ENCODE peak calls at places on chromosomes 11 and 22, in six cellular contexts. N, Y, P, U, S and I are unnamed samples. For H3K4me1, the result is how much of the 10 kb centered on the place peaks cover.

GRCh38 chr11:122108192-122108799 is 7.7 kb downstream of the BLID start:
- DNase-seq in Y (no peak), U (peak), S (no peak), P (peak), N (no peak), I (peak)

GRCh38 chr11:110251837-110252236 is 44.6 kb downstream of the RDX start:
- DNase-seq in U (no peak), P (peak), Y (no peak), N (no peak), S (no peak), I (no peak)

GRCh38 chr11:93213622-93214021 is 15.8 kb upstream of the SLC36A4 start:
- DNase-seq in Y (no peak), U (no peak), P (no peak), N (no peak), S (no peak), I (no peak)

GRCh38 chr11:17585911-17586695 is 39.0 kb downstream of the OTOG start:
- DNase-seq in N (no peak), P (no peak), S (no peak), Y (no peak), U (no peak), I (no peak)

GRCh38 chr11:29518389-29519174 is 498.2 kb downstream of the KCNA4 start:
- DNase-seq in U (no peak), P (no peak), Y (no peak), S (no peak), N (no peak), I (no peak)

GRCh38 chr11:93477684-93478234 is 65.4 kb downstream of the SMCO4 start:
- DNase-seq in Y (peak), N (no peak), U (no peak), S (no peak), P (no peak), I (no peak)

GRCh38 chr22:31275576-31275975 is 16.7 kb downstream of the PIK3IP1 start:
- DNase-seq in P (no peak), N (no peak), U (no peak), S (no peak), Y (no peak), I (no peak)

GRCh38 chr11:11422291-11423128 is 69.5 kb upstream of the CSNK2A3 start:
- DNase-seq in U (no peak), Y (no peak), P (no peak), S (no peak), N (no peak), I (no peak)

GRCh38 chr11:113690619-113691569 is 15.2 kb downstream of the TMPRSS5 start:
- DNase-seq in Y (peak), N (peak), P (peak), U (peak), S (no peak), I (peak)

GRCh38 chr22:50292643-50293440 is 14.6 kb downstream of the PLXNB2 start:
- DNase-seq in P (no peak), N (no peak), S (no peak), Y (no peak), U (no peak), I (no peak)

GRCh38 chr22:29253561-29254282 is 14.1 kb downstream of the RHBDD3 start:
- DNase-seq in N (peak), U (no peak), Y (no peak), P (no peak), S (no peak), I (no peak)

GRCh38 chr11:76385903-76386302 is 4.8 kb downstream of the GVQW3 start:
- DNase-seq in U (peak), N (no peak), S (no peak), Y (peak), P (no peak), I (no peak)

GRCh38 chr11:82906236-82906635 is 4.7 kb downstream of the DDIAS start:
- DNase-seq in Y (no peak), U (peak), S (no peak), P (peak), N (no peak), I (no peak)

GRCh38 chr11:3132831-3133455 is 32.2 kb downstream of the OSBPL5 start:
- DNase-seq in U (no peak), N (no peak), S (no peak), P (no peak), Y (no peak), I (no peak)

GRCh38 chr11:118622376-118623290 is 15.2 kb downstream of the PHLDB1 start:
- DNase-seq in N (peak), U (no peak), P (peak), S (no peak), Y (no peak), I (no peak)

GRCh38 chr22:35313311-35314121 is 13.8 kb downstream of the TOM1 start:
- DNase-seq in U (peak), P (no peak), S (no peak), Y (no peak), N (no peak), I (no peak)

GRCh38 chr11:45532552-45532951 is 132.9 kb downstream of the CHST1 start:
- DNase-seq in S (no peak), N (no peak), Y (no peak), P (no peak), U (no peak), I (no peak)
- TF ChIP-seq JUND in S (no peak), N (no peak), Y (no peak), P (no peak), U (no peak), I (no peak)

GRCh38 chr22:37230673-37231405 is 13.2 kb downstream of the RAC2 start:
- DNase-seq in S (peak), P (no peak), Y (no peak), U (no peak), N (no peak), I (no peak)
- H3K4me1 ChIP-seq in S (half or more), P (under half), Y (under half), U (under half), N (under half), I (under half)

DNA sequence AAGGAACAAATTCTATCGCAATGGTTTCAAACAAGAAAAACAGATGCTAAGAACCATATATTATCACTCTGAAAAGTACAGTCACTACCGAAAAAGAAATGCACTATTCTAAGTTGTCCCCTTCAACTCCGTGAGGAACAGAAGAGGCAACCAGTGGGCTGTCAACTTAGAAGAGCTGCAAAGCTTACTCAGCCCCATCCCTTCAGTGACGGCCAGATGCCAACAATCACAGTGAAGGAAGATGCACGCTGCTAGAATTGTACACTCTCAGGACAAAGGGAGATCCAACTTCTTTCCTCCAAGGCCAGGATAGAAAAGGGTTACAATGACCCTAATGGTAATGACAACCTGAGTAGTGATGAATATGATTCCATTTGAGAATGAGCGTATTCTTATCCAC is 38.5 kb upstream of the CHKA start:
- DNase-seq in S (no peak), P (no peak), U (no peak), N (no peak), Y (no peak), I (no peak)
- TF ChIP-seq MAX in S (no peak), P (no peak), U (no peak), N (no peak), Y (no peak), I (no peak)

DNA sequence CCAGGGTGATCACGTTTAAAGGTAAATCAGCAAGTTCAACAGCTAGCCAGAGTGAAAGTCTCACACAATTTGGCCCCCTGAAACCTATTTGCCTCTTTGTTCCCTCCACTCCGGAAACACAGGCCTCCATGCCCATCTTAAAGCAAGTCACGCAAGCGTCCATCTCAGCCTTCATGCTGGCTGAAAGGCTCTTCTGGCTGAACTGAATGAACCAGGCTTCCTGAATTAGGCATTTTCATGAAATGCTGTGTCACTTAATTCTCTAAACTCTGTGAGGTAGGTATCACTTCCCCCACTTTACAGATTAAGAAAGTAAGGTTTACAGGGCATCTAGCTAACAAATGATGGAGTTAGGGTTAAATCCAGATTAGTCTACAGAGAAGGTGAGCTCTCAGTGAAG is 1.4 kb downstream of the SLC25A17 start:
- DNase-seq in S (peak), U (no peak), N (no peak), Y (no peak), P (no peak), I (no peak)
- TF ChIP-seq JUND in S (no peak), U (no peak), N (no peak), Y (no peak), P (no peak), I (no peak)

DNA sequence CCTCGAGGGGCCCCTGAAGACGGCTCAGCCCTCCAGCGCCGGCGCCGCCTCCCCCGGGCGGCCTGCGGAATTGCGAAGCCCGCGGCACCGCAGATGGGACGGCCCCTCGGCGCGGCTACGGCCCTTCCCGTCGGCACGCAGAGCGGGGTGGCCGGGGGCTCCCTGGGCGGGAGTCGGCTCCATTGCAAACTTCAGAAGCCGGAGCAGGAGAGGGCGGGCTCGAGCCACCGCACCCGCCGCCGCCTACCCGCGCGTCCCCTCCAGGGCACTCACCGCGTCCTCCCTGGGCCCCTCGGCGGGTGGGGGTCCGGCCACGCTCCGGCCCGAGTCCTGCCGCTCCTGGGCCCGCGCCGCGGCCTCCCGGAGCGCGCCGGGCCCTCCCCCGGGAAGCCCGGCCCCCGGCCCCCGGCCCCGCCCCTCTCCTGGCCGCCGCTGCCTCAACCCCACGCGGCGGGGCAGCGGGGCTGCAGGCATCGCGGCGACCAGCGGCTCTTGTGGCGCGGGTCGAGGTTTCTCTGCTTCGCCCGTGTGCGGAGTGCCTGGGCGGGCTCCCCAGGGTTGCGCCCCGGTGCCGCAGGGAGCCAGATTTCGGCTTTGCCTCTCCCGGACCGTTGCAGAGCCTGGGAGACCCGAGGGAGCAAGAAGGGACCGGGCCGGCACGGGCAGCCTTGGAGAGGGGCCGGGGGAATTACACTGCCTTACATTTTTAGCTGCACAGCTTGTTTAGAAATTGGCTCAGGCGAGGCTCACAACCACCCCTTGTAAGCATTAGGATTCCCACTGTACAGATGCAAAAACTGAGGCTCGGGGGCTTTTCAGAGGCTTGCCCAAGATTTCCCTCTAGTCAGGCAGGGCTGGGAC is at the start of gene PACSIN3:
- DNase-seq in N (peak), P (no peak), U (peak), S (no peak), Y (no peak), I (peak)
- H3K4me1 ChIP-seq in N (under half), P (under half), U (half or more), S (under half), Y (under half), I (under half)

GRCh38 chr11:134802116-134802515 is 390.1 kb upstream of the B3GAT1 start:
- DNase-seq in Y (no peak), S (no peak), U (no peak), P (no peak), N (peak), I (no peak)
- TF ChIP-seq MAX in Y (no peak), S (no peak), U (no peak), P (no peak), N (no peak), I (no peak)

DNA sequence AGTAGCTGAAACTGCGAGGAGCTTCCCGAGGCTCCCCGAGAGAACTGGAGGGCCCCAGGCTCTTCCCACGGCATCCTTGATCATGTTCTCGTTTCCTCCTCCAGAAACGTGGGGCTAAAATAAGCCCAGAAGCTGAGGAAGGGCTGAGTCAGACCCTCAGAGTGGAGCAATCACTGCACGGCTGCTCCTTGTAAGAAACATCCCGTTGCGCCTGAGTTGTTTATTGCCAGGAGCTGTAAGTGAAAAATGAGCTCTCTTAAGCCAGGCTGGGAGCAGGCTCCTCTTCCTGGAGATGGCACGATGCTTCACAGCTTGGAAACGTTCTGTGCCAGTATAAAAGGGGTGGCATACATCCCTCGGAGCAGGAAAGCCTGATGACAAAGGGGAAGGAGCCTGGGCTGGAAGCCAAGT is 47.3 kb upstream of the SYN3 start:
- DNase-seq in S (no peak), P (no peak), Y (no peak), U (no peak), N (no peak), I (no peak)
- TF ChIP-seq JUND in S (no peak), P (no peak), Y (no peak), U (no peak), N (no peak), I (no peak)